ENCODE peak calls at places on chromosomes 1 and 21, in eight cellular contexts. O, Y, J, R, W, A, B and U are unnamed samples.

GRCh38 chr1:167472729-167473529 is 45.4 kb downstream of the CD247 start:
- DNase-seq in O (no peak), Y (no peak), J (no peak), R (no peak), W (no peak), A (no peak), B (no peak), U (no peak)

GRCh38 chr1:183569141-183569540 is 21.1 kb downstream of the NCF2 start:
- DNase-seq in O (peak; percentile 85), Y (no peak), J (no peak), R (peak; percentile 43), W (no peak), A (no peak), B (no peak), U (peak; percentile 21)

GRCh38 chr1:1212780-1213152 is 1.2 kb downstream of the TNFRSF4 start:
- DNase-seq in O (no peak), Y (no peak), J (no peak), R (no peak), W (peak; percentile 76), A (no peak), B (no peak), U (no peak)

GRCh38 chr1:206070627-206071304 is 17.8 kb downstream of the RHEX start:
- DNase-seq in O (no peak), Y (no peak), J (no peak), R (no peak), W (no peak), A (no peak), B (no peak), U (no peak)

GRCh38 chr1:47777322-47777721 is 219.9 kb downstream of the TRABD2B start:
- DNase-seq in O (no peak), Y (no peak), J (no peak), R (no peak), W (no peak), A (no peak), B (no peak), U (no peak)

GRCh38 chr1:57874426-57874825 is 450.6 kb upstream of the DAB1 start:
- DNase-seq in O (no peak), Y (no peak), J (no peak), R (no peak), W (no peak), A (no peak), B (no peak), U (peak; percentile 29)

GRCh38 chr1:157196245-157196543 is 58.0 kb upstream of the ETV3 start:
- DNase-seq in O (no peak), Y (no peak), J (no peak), R (no peak), W (no peak), A (no peak), B (no peak), U (no peak)

GRCh38 chr1:207495816-207496792 is at the start of gene CR1:
- DNase-seq in O (no peak), Y (no peak), J (no peak), R (no peak), W (peak; percentile 59), A (peak; percentile 35), B (no peak), U (no peak)

GRCh38 chr1:52355847-52356505 is 10.0 kb downstream of the CC2D1B start:
- DNase-seq in O (no peak), Y (no peak), J (no peak), R (no peak), W (no peak), A (no peak), B (no peak), U (no peak)

GRCh38 chr1:207998691-207999090 is 87.8 kb upstream of the CD34 start:
- DNase-seq in O (no peak), Y (no peak), J (no peak), R (no peak), W (no peak), A (no peak), B (no peak), U (no peak)

GRCh38 chr1:31984419-31985347 is 29.0 kb upstream of the KHDRBS1 start:
- DNase-seq in O (no peak), Y (no peak), J (no peak), R (no peak), W (no peak), A (no peak), B (no peak), U (peak; percentile 36)

GRCh38 chr1:172671591-172671990 is 12.7 kb downstream of the FASLG start:
- DNase-seq in O (peak; percentile 56), Y (no peak), J (no peak), R (peak; percentile 21), W (no peak), A (no peak), B (no peak), U (peak; percentile 84)

GRCh38 chr1:175319112-175319911 is 126.7 kb upstream of the KIAA0040 start:
- DNase-seq in O (peak; percentile 47), Y (peak; percentile 45), J (peak; percentile 11), R (peak; percentile 81), W (peak; percentile 87), A (peak; percentile 74), B (peak; percentile 15), U (peak; percentile 73)

GRCh38 chr1:201769966-201770365 is 59.0 kb upstream of the IPO9 start:
- DNase-seq in O (no peak), Y (no peak), J (peak; percentile 49), R (no peak), W (no peak), A (no peak), B (peak; percentile 80), U (peak; percentile 95)

GRCh38 chr1:235913311-235913710 is 46.6 kb upstream of the LYST start:
- DNase-seq in O (no peak), Y (no peak), J (no peak), R (no peak), W (no peak), A (no peak), B (no peak), U (no peak)

GRCh38 chr1:95730986-95731385 is 497.0 kb downstream of the RWDD3 start:
- DNase-seq in O (no peak), Y (no peak), J (no peak), R (peak; percentile 50), W (no peak), A (no peak), B (no peak), U (no peak)

GRCh38 chr1:154325583-154326545 is 539 bp downstream of the ATP8B2 start:
- DNase-seq in O (no peak), Y (no peak), J (peak; percentile 56), R (peak; percentile 58), W (peak; percentile 76), A (peak; percentile 90), B (peak; percentile 77), U (peak; percentile 92)

GRCh38 chr1:95257758-95258157 is 23.7 kb downstream of the RWDD3 start:
- DNase-seq in O (peak; percentile 100), Y (no peak), J (no peak), R (no peak), W (no peak), A (no peak), B (no peak), U (no peak)

GRCh38 chr1:196660912-196661311 is 9.1 kb downstream of the CFH start:
- DNase-seq in O (no peak), Y (no peak), J (no peak), R (peak; percentile 79), W (no peak), A (no peak), B (no peak), U (peak; percentile 25)

GRCh38 chr1:52238474-52238873 is 96.6 kb downstream of the ZFYVE9 start:
- DNase-seq in O (no peak), Y (no peak), J (no peak), R (peak; percentile 37), W (no peak), A (no peak), B (no peak), U (peak; percentile 45)

GRCh38 chr1:108609483-108610066 is 49.7 kb downstream of the EEIG2 start:
- DNase-seq in O (no peak), Y (no peak), J (no peak), R (no peak), W (no peak), A (no peak), B (no peak), U (peak; percentile 20)

GRCh38 chr1:11262171-11263049 is at the start of gene MTOR:
- DNase-seq in O (peak; percentile 98), Y (peak; percentile 92), J (peak; percentile 100), R (peak; percentile 100), W (peak; percentile 98), A (peak; percentile 92), B (peak; percentile 99), U (peak; percentile 100)
- TF ChIP-seq CTCF in O (no peak), Y (no peak), J (no peak), R (peak; percentile 15), W (peak; percentile 21), A (no peak), B (no peak), U (peak; percentile 41)

DNA sequence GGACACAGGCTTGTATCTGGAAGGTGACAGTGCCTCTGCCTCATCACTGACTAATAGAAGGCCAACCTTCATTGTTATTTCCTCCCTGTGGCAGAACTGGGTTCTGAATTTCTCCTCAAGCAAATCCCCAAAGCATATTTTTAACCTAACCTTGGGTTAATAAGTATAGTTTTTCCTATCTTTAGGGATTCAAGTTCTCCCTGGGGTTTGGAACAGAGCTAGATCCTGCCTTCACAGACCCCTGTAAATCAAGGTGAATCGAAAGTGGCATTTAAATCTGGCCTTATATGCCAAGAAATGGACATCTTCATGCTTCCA is 4.4 kb upstream of the CHI3L2 start:
- DNase-seq in O (no peak), Y (no peak), J (no peak), R (no peak), W (no peak), A (no peak), B (no peak), U (no peak)
- TF ChIP-seq CTCF in O (peak; percentile 46), Y (peak; percentile 37), J (no peak), R (peak; percentile 49), W (no peak), A (peak; percentile 18), B (no peak), U (no peak)

GRCh38 chr21:42239973-42240372 is 21.0 kb downstream of the ABCG1 start:
- DNase-seq in O (no peak), Y (no peak), J (no peak), R (no peak), W (peak; percentile 32), A (no peak), B (no peak), U (no peak)
- TF ChIP-seq CTCF in O (no peak), Y (no peak), J (no peak), R (no peak), W (no peak), A (no peak), B (no peak), U (no peak)

GRCh38 chr1:9245230-9245619 is 10.7 kb downstream of the H6PD start:
- DNase-seq in O (no peak), Y (no peak), J (no peak), R (no peak), W (peak; percentile 66), A (no peak), B (no peak), U (no peak)

GRCh38 chr1:9246215-9246614 is 11.6 kb downstream of the H6PD start:
- DNase-seq in O (no peak), Y (no peak), J (no peak), R (no peak), W (peak; percentile 47), A (no peak), B (no peak), U (no peak)

GRCh38 chr1:9245661-9246060 is 11.1 kb downstream of the H6PD start:
- DNase-seq in O (no peak), Y (no peak), J (no peak), R (no peak), W (no peak), A (no peak), B (no peak), U (no peak)

GRCh38 chr1:9242338-9242969 is 7.9 kb downstream of the H6PD start:
- DNase-seq in O (no peak), Y (no peak), J (no peak), R (no peak), W (peak; percentile 96), A (no peak), B (peak; percentile 29), U (peak; percentile 18)

GRCh38 chr1:9244501-9245229 is 10.1 kb downstream of the H6PD start:
- DNase-seq in O (peak; percentile 71), Y (no peak), J (no peak), R (no peak), W (no peak), A (no peak), B (no peak), U (no peak)
- TF ChIP-seq CTCF in O (no peak), Y (no peak), J (no peak), R (no peak), W (no peak), A (no peak), B (no peak), U (no peak)